ENCODE peak calls at places on chromosomes 13 and 19, in four cellular contexts. Y is tibial artery, P is head of caudate nucleus, M is astrocyte of the hippocampus. D is an unnamed sample.

GRCh38 chr13:25372275-25373081 is 704 bp downstream of the ATP8A2 start:
- DNase-seq in Y (no peak), P (peak), M (peak), D (no peak)

GRCh38 chr19:43265664-43266025 is 3.7 kb downstream of the PSG9 start:
- DNase-seq in Y (no peak), P (no peak), M (no peak), D (no peak)

GRCh38 chr13:38753878-38754277 is 67.0 kb downstream of the FREM2 start:
- DNase-seq in Y (no peak), P (no peak), M (no peak), D (no peak)

GRCh38 chr19:50427997-50428425 is 4.7 kb upstream of the MYBPC2 start:
- DNase-seq in Y (peak), P (peak), M (peak), D (peak)

GRCh38 chr13:20170931-20171330 is 10.1 kb upstream of the GJA3 start:
- DNase-seq in Y (no peak), P (no peak), M (no peak), D (no peak)

GRCh38 chr13:30847697-30848307 is 58.3 kb upstream of the MEDAG start:
- DNase-seq in Y (peak), P (no peak), M (peak), D (peak)

GRCh38 chr19:29667941-29668340 is 2.7 kb downstream of the PLEKHF1 start:
- DNase-seq in Y (peak), P (no peak), M (no peak), D (no peak)

GRCh38 chr13:23697772-23698313 is 127.6 kb downstream of the TNFRSF19 start:
- DNase-seq in Y (no peak), P (no peak), M (no peak), D (no peak)

GRCh38 chr19:38686530-38686888 is 39.1 kb downstream of the ACTN4 start:
- DNase-seq in Y (no peak), P (no peak), M (no peak), D (no peak)

GRCh38 chr13:113973218-113974164 is at the start of gene C13orf46:
- DNase-seq in Y (peak), P (no peak), M (no peak), D (no peak)